ENCODE peak calls at places on chromosomes 4 and X, in six cellular contexts. R is mucosa of descending colon, L is GM20000, T is MCF 10A, A is brain microvascular endothelial cell, I is testis. G is an unnamed sample.
A peak's percentile ranks its signal among the peaks of the same experiment; 100 is the strongest.

GRCh38 chrX:117711774-117712173 is 404.8 kb downstream of the KLHL13 start:
- DNase-seq in R (no peak), L (no peak), T (no peak), A (no peak), I (no peak), G (no peak)

GRCh38 chrX:82541822-82542221 is 966.3 kb upstream of the POU3F4 start:
- DNase-seq in R (no peak), L (no peak), T (no peak), A (no peak), I (no peak), G (no peak)

GRCh38 chr4:119587796-119588195 is 40.8 kb downstream of the PDE5A start:
- DNase-seq in R (no peak), L (no peak), T (no peak), A (no peak), I (no peak), G (no peak)

GRCh38 chr4:79396794-79397193 is 11.2 kb downstream of the GK2 start:
- DNase-seq in R (no peak), L (no peak), T (no peak), A (no peak), I (no peak), G (no peak)

GRCh38 chr4:65437102-65437501 is 233.2 kb downstream of the EPHA5 start:
- DNase-seq in R (no peak), L (no peak), T (peak; percentile 48), A (no peak), I (no peak), G (no peak)

GRCh38 chr4:87530868-87531267 is 1.7 kb upstream of the SPARCL1 start:
- DNase-seq in R (no peak), L (no peak), T (peak; percentile 87), A (no peak), I (peak; percentile 81), G (no peak)

GRCh38 chr4:152776352-152776751 is 3.2 kb downstream of the TIGD4 start:
- DNase-seq in R (no peak), L (no peak), T (peak; percentile 36), A (peak; percentile 1), I (no peak), G (no peak)

GRCh38 chr4:1549638-1550035 is 134.5 kb downstream of the FAM53A start:
- DNase-seq in R (peak; percentile 29), L (no peak), T (no peak), A (no peak), I (no peak), G (no peak)

GRCh38 chr4:187128226-187128625 is 404.6 kb upstream of the FAT1 start:
- DNase-seq in R (no peak), L (no peak), T (peak; percentile 52), A (peak; percentile 64), I (no peak), G (no peak)

GRCh38 chrX:149903889-149904748 is 23.1 kb downstream of the MAGEA8 start:
- DNase-seq in R (no peak), L (no peak), T (peak; percentile 10), A (peak; percentile 14), I (no peak), G (no peak)

GRCh38 chr4:181845617-181846016 is 397.6 kb upstream of the TENM3 start:
- DNase-seq in R (no peak), L (no peak), T (peak; percentile 42), A (no peak), I (no peak), G (no peak)

GRCh38 chrX:1086444-1087409 is 125.7 kb downstream of the CRLF2 start:
- DNase-seq in R (no peak), L (no peak), T (peak; percentile 27), A (peak; percentile 4), I (no peak), G (no peak)

GRCh38 chrX:153946910-153947769 is 2.7 kb upstream of the RENBP start:
- DNase-seq in R (peak; percentile 83), L (peak; percentile 85), T (peak; percentile 84), A (peak; percentile 56), I (peak; percentile 65), G (peak; percentile 87)

GRCh38 chr4:124947622-124948265 is 235.2 kb upstream of the ANKRD50 start:
- DNase-seq in R (no peak), L (no peak), T (no peak), A (no peak), I (no peak), G (no peak)

GRCh38 chrX:51047950-51048349 is 137.4 kb downstream of the BMP15 start:
- DNase-seq in R (no peak), L (no peak), T (no peak), A (no peak), I (no peak), G (no peak)

GRCh38 chr4:16727218-16727617 is 171.2 kb downstream of the LDB2 start:
- DNase-seq in R (no peak), L (no peak), T (no peak), A (no peak), I (no peak), G (no peak)

GRCh38 chr4:54548098-54548620 is 109.6 kb upstream of the KIT start:
- DNase-seq in R (no peak), L (no peak), T (no peak), A (no peak), I (no peak), G (no peak)

GRCh38 chrX:108399427-108400165 is 38.6 kb downstream of the COL4A6 start:
- DNase-seq in R (no peak), L (no peak), T (peak; percentile 90), A (peak; percentile 5), I (no peak), G (no peak)

GRCh38 chr4:83757121-83757621 is 221.3 kb downstream of the GPAT3 start:
- DNase-seq in R (no peak), L (no peak), T (peak; percentile 25), A (peak; percentile 21), I (no peak), G (no peak)

GRCh38 chr4:83751336-83751949 is 215.5 kb downstream of the GPAT3 start:
- DNase-seq in R (no peak), L (no peak), T (peak; percentile 86), A (no peak), I (no peak), G (no peak)

GRCh38 chr4:83758331-83758730 is 222.4 kb downstream of the GPAT3 start:
- DNase-seq in R (no peak), L (no peak), T (no peak), A (no peak), I (no peak), G (no peak)

DNA sequence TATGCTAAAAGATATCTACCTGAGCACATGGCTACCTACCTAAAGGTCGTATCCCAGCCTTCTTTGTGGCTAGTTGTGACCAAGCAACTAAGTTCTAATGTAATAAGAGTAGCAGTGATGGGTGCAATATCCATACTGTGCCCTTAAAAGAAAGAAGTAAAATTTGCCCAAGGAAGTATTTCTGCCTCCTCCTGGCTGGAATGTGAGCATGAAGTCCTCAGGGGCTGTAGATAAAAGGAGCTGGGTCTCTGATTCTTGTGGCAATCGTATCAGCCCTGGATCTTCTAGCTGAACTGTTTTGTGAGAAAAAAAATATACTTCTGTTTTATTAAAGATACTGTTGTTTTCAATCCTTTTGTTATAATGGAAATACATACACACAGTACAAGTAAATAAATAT is 217.4 kb downstream of the GPAT3 start:
- DNase-seq in R (no peak), L (no peak), T (no peak), A (no peak), I (no peak), G (no peak)
- TF ChIP-seq CTCF in R (no peak), L (no peak), T (no peak), A (peak; percentile 31), I (no peak), G (no peak)

GRCh38 chrX:15498741-15499140 is 1.9 kb upstream of the BMX start:
- DNase-seq in R (no peak), L (no peak), T (no peak), A (no peak), I (no peak), G (no peak)

GRCh38 chrX:15496809-15497208 is 3.7 kb upstream of the PIR start:
- DNase-seq in R (no peak), L (no peak), T (no peak), A (no peak), I (no peak), G (no peak)

GRCh38 chrX:15495801-15496200 is 2.7 kb upstream of the PIR start:
- DNase-seq in R (no peak), L (no peak), T (no peak), A (no peak), I (no peak), G (no peak)

GRCh38 chrX:15497865-15498264 is 2.7 kb upstream of the BMX start:
- DNase-seq in R (no peak), L (peak; percentile 44), T (peak; percentile 77), A (peak; percentile 29), I (peak; percentile 50), G (peak; percentile 63)

GRCh38 chrX:15493118-15494082 is at the start of gene PIR:
- DNase-seq in R (peak; percentile 91), L (peak; percentile 69), T (peak; percentile 96), A (peak; percentile 77), I (peak; percentile 90), G (peak; percentile 84)
- TF ChIP-seq CTCF in R (no peak), L (peak; percentile 39), T (peak; percentile 34), A (peak; percentile 68), I (peak; percentile 22), G (peak; percentile 51)

GRCh38 chrX:17009856-17010650 is 63.6 kb downstream of the REPS2 start:
- DNase-seq in R (no peak), L (no peak), T (no peak), A (no peak), I (no peak), G (no peak)

GRCh38 chrX:17005712-17006372 is 59.4 kb downstream of the REPS2 start:
- DNase-seq in R (no peak), L (no peak), T (peak; percentile 69), A (no peak), I (no peak), G (no peak)

GRCh38 chrX:17007134-17007768 is 60.8 kb downstream of the REPS2 start:
- DNase-seq in R (no peak), L (peak; percentile 6), T (peak; percentile 51), A (no peak), I (no peak), G (peak; percentile 21)
- TF ChIP-seq CTCF in R (no peak), L (peak; percentile 23), T (no peak), A (peak; percentile 67), I (no peak), G (no peak)

GRCh38 chr4:162131256-162131655 is 32.5 kb downstream of the FSTL5 start:
- DNase-seq in R (no peak), L (no peak), T (peak; percentile 10), A (no peak), I (no peak), G (no peak)
- TF ChIP-seq CTCF in R (no peak), L (no peak), T (peak; percentile 30), A (peak; percentile 35), I (no peak), G (no peak)

G was measured in GM13976.